ENCODE peak calls at places on chromosome 19, in four cellular contexts. O is HL-60, D is K562, K is GM12878. S is an unnamed sample.

GRCh38 chr19:20858218-20858617 is 64.8 kb upstream of the ZNF85 start:
- DNase-seq in O (no peak), D (no peak), K (no peak), S (no peak)

GRCh38 chr19:4939466-4939865 is 29.4 kb upstream of the KDM4B start:
- DNase-seq in D (no peak), K (no peak), O (no peak), S (no peak)

GRCh38 chr19:4103073-4103418 is 20.9 kb downstream of the MAP2K2 start:
- DNase-seq in D (peak), K (no peak), O (no peak), S (no peak)

GRCh38 chr19:5231857-5232503 is 108.6 kb downstream of the PTPRS start:
- DNase-seq in K (no peak), D (no peak), O (no peak), S (no peak)

GRCh38 chr19:56566904-56567273 is 379 bp upstream of the ZNF470 start:
- DNase-seq in K (no peak), D (no peak), O (peak), S (peak)

GRCh38 chr19:51783373-51783772 is 11.6 kb upstream of the FPR3 start:
- DNase-seq in O (peak), K (no peak), D (no peak), S (no peak)

GRCh38 chr19:4717191-4717965 is 6.3 kb downstream of the DPP9 start:
- DNase-seq in O (no peak), K (no peak), D (no peak), S (no peak)

GRCh38 chr19:33469171-33470039 is 52.2 kb downstream of the PEPD start:
- DNase-seq in K (no peak), O (no peak), D (no peak), S (no peak)

GRCh38 chr19:56138069-56138468 is 3.0 kb upstream of the ZNF444 start:
- DNase-seq in D (no peak), O (no peak), K (no peak), S (no peak)

GRCh38 chr19:4889034-4889825 is 13.5 kb downstream of the ARRDC5 start:
- DNase-seq in D (peak), K (no peak), O (no peak), S (no peak)

GRCh38 chr19:55447421-55448174 is 4.5 kb upstream of the SHISA7 start:
- DNase-seq in K (no peak), O (peak), D (no peak), S (no peak)

GRCh38 chr19:49017041-49017665 is at the start of gene LHB:
- DNase-seq in K (no peak), D (no peak), O (no peak), S (no peak)

GRCh38 chr19:31969955-31970545 is 375.4 kb upstream of the ZNF507 start:
- DNase-seq in K (no peak), O (no peak), D (no peak), S (no peak)

GRCh38 chr19:55672418-55672817 is 2.6 kb upstream of the EPN1 start:
- DNase-seq in K (no peak), O (no peak), D (peak), S (no peak)

GRCh38 chr19:34171539-34171876 is 796 bp upstream of the LSM14A start:
- DNase-seq in K (peak), O (no peak), D (no peak), S (peak)

GRCh38 chr19:480016-480855 is 16.1 kb upstream of the MADCAM1 start:
- DNase-seq in K (no peak), D (peak), O (peak), S (no peak)

GRCh38 chr19:40366697-40367561 is 18.4 kb downstream of the PLD3 start:
- DNase-seq in D (peak), K (no peak), O (peak), S (no peak)

GRCh38 chr19:281156-281853 is 9.9 kb downstream of the PLPP2 start:
- DNase-seq in D (no peak), K (no peak), O (no peak), S (no peak)

GRCh38 chr19:48424694-48425219 is 21.0 kb upstream of the GRWD1 start:
- DNase-seq in K (no peak), O (peak), D (peak), S (no peak)

GRCh38 chr19:10618846-10619245 is 6.5 kb upstream of the SLC44A2 start:
- DNase-seq in O (no peak), K (no peak), D (no peak), S (no peak)

GRCh38 chr19:10612515-10613119 is 12.7 kb upstream of the SLC44A2 start:
- DNase-seq in O (no peak), K (no peak), D (no peak), S (no peak)

GRCh38 chr19:10617409-10618121 is 7.8 kb upstream of the SLC44A2 start:
- DNase-seq in D (peak), O (no peak), K (no peak), S (no peak)

GRCh38 chr19:10611907-10612306 is 13.4 kb upstream of the SLC44A2 start:
- DNase-seq in O (no peak), D (no peak), K (no peak), S (no peak)

DNA sequence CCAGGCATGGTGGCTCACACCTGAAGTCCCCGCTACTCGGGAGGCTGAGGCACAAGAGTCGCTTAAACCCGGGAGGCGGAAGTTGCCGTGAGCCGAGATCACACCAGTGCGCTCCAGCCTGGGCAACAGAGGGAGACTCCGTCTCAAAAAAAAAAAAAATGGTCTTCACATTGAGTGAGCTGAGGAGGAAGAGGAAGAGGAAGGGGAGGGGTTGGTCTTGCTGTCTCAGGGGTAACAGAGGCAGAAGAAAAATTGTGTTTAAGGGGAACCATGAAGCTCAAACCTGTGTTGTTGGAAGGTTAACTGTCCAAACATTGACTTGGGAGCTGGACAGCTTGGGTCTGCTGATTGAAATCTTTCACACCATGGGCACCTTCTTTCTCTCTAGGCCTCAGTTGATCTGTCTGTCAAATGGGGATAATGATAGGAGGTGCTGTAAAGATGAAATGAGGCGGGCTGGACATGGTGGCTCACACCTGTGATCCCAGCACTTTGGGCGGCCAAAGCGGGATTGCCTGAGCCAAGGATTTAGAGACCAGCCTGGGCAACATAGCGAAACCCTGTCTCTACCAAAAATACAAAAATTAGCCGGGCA is 9.8 kb upstream of the SLC44A2 start:
- DNase-seq in D (no peak), O (peak), K (no peak), S (no peak)
- TF ChIP-seq POLR2AphosphoS5 in D (no peak), O (no peak), K (no peak), S (no peak)

GRCh38 chr19:15253076-15253475 is 20.8 kb upstream of the EPHX3 start:
- DNase-seq in K (no peak), O (no peak), D (no peak), S (no peak)

GRCh38 chr19:15251010-15251748 is 18.9 kb upstream of the EPHX3 start:
- DNase-seq in D (no peak), K (no peak), O (no peak), S (no peak)

GRCh38 chr19:15252398-15253018 is 20.3 kb upstream of the EPHX3 start:
- DNase-seq in D (no peak), O (peak), K (no peak), S (no peak)

GRCh38 chr19:15250635-15250993 is 18.4 kb upstream of the EPHX3 start:
- DNase-seq in D (no peak), K (no peak), O (no peak), S (no peak)

GRCh38 chr19:15251749-15252397 is 19.6 kb upstream of the EPHX3 start:
- DNase-seq in K (no peak), D (peak), O (no peak), S (no peak)
- TF ChIP-seq SPI1 in K (no peak), D (no peak), O (no peak), S (no peak)

GRCh38 chr19:41909706-41910105 is 18.5 kb downstream of the ERFL start:
- DNase-seq in K (no peak), D (peak), O (no peak), S (no peak)
- TF ChIP-seq POLR2AphosphoS5 in K (no peak), D (no peak), O (no peak), S (no peak)

GRCh38 chr19:6233051-6233826 is 46.5 kb downstream of the MLLT1 start:
- DNase-seq in O (no peak), K (no peak), D (no peak), S (peak)
- TF ChIP-seq SPI1 in O (no peak), K (no peak), D (no peak), S (no peak)